ENCODE peak calls at places on chromosome 21, in six cellular contexts. E is NCI-H1092 treated with DMSO at 0.1 percent for 48 hours, Z is GOT3, Y is NB4, A is HCT116, S is hepatocyte. B is an unnamed sample.

GRCh38 chr21:45081636-45082035 is 7.3 kb downstream of the ADARB1 start:
- DNase-seq in E (no peak), A (no peak), Z (no peak), Y (no peak), S (no peak), B (no peak)

GRCh38 chr21:40466893-40467483 is 380.0 kb downstream of the DSCAM start:
- DNase-seq in A (no peak), Y (peak), E (peak), S (peak), Z (no peak), B (peak)

GRCh38 chr21:34688145-34688544 is 19.4 kb downstream of the CLIC6 start:
- DNase-seq in A (peak), Z (no peak), Y (peak), S (no peak), E (no peak), B (peak)

GRCh38 chr21:38489729-38490128 is 8.5 kb downstream of the ERG start:
- DNase-seq in Y (no peak), S (no peak), E (no peak), Z (no peak), A (no peak), B (no peak)

GRCh38 chr21:35738342-35738961 is 321.9 kb downstream of the SETD4 start:
- DNase-seq in S (peak), A (no peak), Z (no peak), Y (peak), E (peak), B (no peak)

GRCh38 chr21:39221282-39221996 is 38.2 kb upstream of the PSMG1 start:
- DNase-seq in S (no peak), E (no peak), A (no peak), Y (no peak), Z (no peak), B (no peak)

GRCh38 chr21:41360072-41360821 is 1.6 kb upstream of the MX2 start:
- DNase-seq in A (no peak), Z (no peak), S (no peak), E (peak), Y (no peak), B (no peak)

GRCh38 chr21:30329203-30329868 is 8.2 kb downstream of the KRTAP27-1 start:
- DNase-seq in Y (no peak), E (no peak), Z (no peak), S (no peak), A (no peak), B (no peak)

GRCh38 chr21:32749662-32750061 is 21.8 kb upstream of the SYNJ1 start:
- DNase-seq in E (no peak), Z (no peak), S (no peak), Y (no peak), A (no peak), B (no peak)

GRCh38 chr21:28521932-28522826 is 470.5 kb downstream of the LTN1 start:
- DNase-seq in A (no peak), E (no peak), Z (no peak), Y (peak), S (peak), B (peak)

GRCh38 chr21:45308211-45309068 is 20.7 kb upstream of the POFUT2 start:
- DNase-seq in E (no peak), Z (no peak), S (peak), A (no peak), Y (peak), B (no peak)

GRCh38 chr21:30990514-30991304 is 47.6 kb downstream of the KRTAP19-8 start:
- DNase-seq in Y (no peak), Z (no peak), A (no peak), E (no peak), S (no peak), B (peak)

GRCh38 chr21:41142051-41142795 is 25.7 kb upstream of the BACE2 start:
- DNase-seq in E (peak), S (no peak), Y (no peak), A (no peak), Z (no peak), B (no peak)

GRCh38 chr21:15491100-15491499 is 238.7 kb upstream of the USP25 start:
- DNase-seq in A (no peak), S (no peak), Z (no peak), Y (no peak), E (no peak), B (no peak)

GRCh38 chr21:36705679-36706481 is 7.0 kb downstream of the SIM2 start:
- DNase-seq in Z (no peak), Y (peak), S (no peak), E (no peak), A (no peak), B (no peak)